ENCODE peak calls at places on chromosomes 16 and 17, in six cellular contexts. M is activated T-cell treated with anti-CD3 and anti-CD28 coated beads, Interleukin-2, amount 50 U/mL, for 1 hour; S is heart right ventricle; U is stimulated activated CD4-positive, alpha-beta T cell treated with anti-CD3 and anti-CD28 coated beads, Interleukin-1b, Interleukin-23, amount 100 ng/mL, for 1 hour; Z is coronary artery; R is AG08396. W is an unnamed sample.
A peak's percentile ranks its signal among the peaks of the same experiment; 100 is the strongest.

GRCh38 chr17:16415031-16415924 is at the start of gene TRPV2:
- DNase-seq in Z (no peak), M (peak; percentile 64), S (peak; percentile 58), U (no peak), R (no peak), W (no peak)

GRCh38 chr17:83084621-83085056 is 5.2 kb downstream of the METRNL start:
- DNase-seq in S (no peak), U (no peak), Z (no peak), M (no peak), R (no peak), W (no peak)

GRCh38 chr17:4147751-4148310 is 4.8 kb downstream of the CYB5D2 start:
- DNase-seq in R (no peak), S (no peak), M (no peak), Z (no peak), U (no peak), W (no peak)

GRCh38 chr16:2857451-2858244 is at the start of gene PRSS22:
- DNase-seq in U (no peak), M (peak; percentile 35), S (no peak), Z (no peak), R (no peak), W (no peak)

GRCh38 chr17:68456529-68457167 is 648 bp downstream of the WIPI1 start:
- DNase-seq in R (peak; percentile 84), Z (peak; percentile 91), S (peak; percentile 78), U (no peak), M (no peak), W (peak; percentile 64)

GRCh38 chr17:11618861-11619566 is 20.7 kb downstream of the DNAH9 start:
- DNase-seq in R (no peak), Z (no peak), S (no peak), M (no peak), U (no peak), W (no peak)

GRCh38 chr17:48589060-48589830 is 796 bp downstream of the HOXB3 start:
- DNase-seq in U (no peak), Z (no peak), R (no peak), S (no peak), M (no peak), W (no peak)

GRCh38 chr16:22353933-22354541 is 20.4 kb downstream of the CDR2 start:
- DNase-seq in Z (no peak), S (no peak), U (no peak), R (no peak), M (no peak), W (no peak)

GRCh38 chr16:84914273-84914672 is 94.5 kb downstream of the CRISPLD2 start:
- DNase-seq in U (no peak), M (no peak), R (no peak), S (peak; percentile 45), Z (no peak), W (no peak)